ENCODE peak calls at places on chromosome 2, in nine cellular contexts. F is psoas muscle; S is CD4-positive, alpha-beta T cell; H is GM12865; G is dorsolateral prefrontal cortex; J is mucosa of descending colon; L is AG09309; X is H9; I is H1. A is an unnamed sample.

GRCh38 chr2:181077128-181077709 is 96.8 kb downstream of the UBE2E3 start:
- DNase-seq in F (no peak), S (no peak), H (peak; percentile 79), G (no peak), J (peak; percentile 13), L (peak; percentile 16), X (no peak), I (no peak), A (peak; percentile 9)

GRCh38 chr2:101961287-101962242 is 30.2 kb upstream of the IL1R2 start:
- DNase-seq in F (peak; percentile 88), S (no peak), H (no peak), G (peak; percentile 59), J (peak; percentile 60), L (peak; percentile 98), X (no peak), I (no peak), A (no peak)

GRCh38 chr2:55430536-55430935 is 10.9 kb upstream of the CCDC88A start:
- DNase-seq in F (no peak), S (no peak), H (no peak), G (no peak), J (no peak), L (no peak), X (no peak), I (no peak), A (no peak)

GRCh38 chr2:33134086-33134763 is 187.5 kb downstream of the LTBP1 start:
- DNase-seq in F (peak; percentile 75), S (no peak), H (no peak), G (peak; percentile 43), J (peak; percentile 24), L (peak; percentile 96), X (no peak), I (no peak), A (no peak)

GRCh38 chr2:199463000-199463692 is 5.4 kb upstream of the SATB2 start:
- DNase-seq in F (peak; percentile 89), S (no peak), H (peak; percentile 16), G (no peak), J (peak; percentile 93), L (no peak), X (peak; percentile 80), I (peak; percentile 91), A (peak; percentile 86)

GRCh38 chr2:196171248-196171871 is at the start of gene STK17B:
- DNase-seq in F (peak; percentile 97), S (peak; percentile 97), H (peak; percentile 98), G (peak; percentile 80), J (peak; percentile 97), L (peak; percentile 74), X (peak; percentile 96), I (peak; percentile 89), A (peak; percentile 79)

GRCh38 chr2:120901213-120901612 is 165.5 kb downstream of the GLI2 start:
- DNase-seq in F (peak; percentile 36), S (no peak), H (no peak), G (no peak), J (no peak), L (no peak), X (no peak), I (no peak), A (no peak)

GRCh38 chr2:163044116-163044515 is 205.5 kb upstream of the KCNH7 start:
- DNase-seq in F (no peak), S (no peak), H (no peak), G (no peak), J (no peak), L (no peak), X (no peak), I (no peak), A (no peak)

GRCh38 chr2:193824474-193824873 is 1629.7 kb upstream of the TMEFF2 start:
- DNase-seq in F (no peak), S (no peak), H (no peak), G (no peak), J (no peak), L (peak; percentile 31), X (no peak), I (no peak), A (no peak)

GRCh38 chr2:74581463-74581862 is 26.9 kb downstream of the DOK1 start:
- DNase-seq in F (no peak), S (no peak), H (no peak), G (no peak), J (no peak), L (no peak), X (no peak), I (no peak), A (no peak)

GRCh38 chr2:237603718-237604362 is 13.3 kb upstream of the RAB17 start:
- DNase-seq in F (no peak), S (peak; percentile 50), H (peak; percentile 52), G (no peak), J (peak; percentile 53), L (no peak), X (no peak), I (no peak), A (no peak)

GRCh38 chr2:69177063-69177771 is 164.2 kb downstream of the ANTXR1 start:
- DNase-seq in F (peak; percentile 76), S (no peak), H (no peak), G (peak; percentile 40), J (peak; percentile 61), L (peak; percentile 96), X (peak; percentile 70), I (peak; percentile 49), A (no peak)

GRCh38 chr2:170845343-170845742 is 28.7 kb downstream of the GAD1 start:
- DNase-seq in F (no peak), S (no peak), H (peak; percentile 18), G (no peak), J (no peak), L (no peak), X (peak; percentile 75), I (peak; percentile 80), A (no peak)
- TF ChIP-seq CTCF in F (no peak), S (no peak), H (no peak), G (no peak), J (no peak), L (no peak), X (peak; percentile 72), I (peak; percentile 74), A (peak; percentile 26)

GRCh38 chr2:170155022-170155722 is 22.8 kb upstream of the MYO3B start:
- DNase-seq in F (no peak), S (no peak), H (peak; percentile 52), G (peak; percentile 13), J (no peak), L (no peak), X (peak; percentile 54), I (no peak), A (no peak)

GRCh38 chr2:170159060-170159459 is 18.9 kb upstream of the MYO3B start:
- DNase-seq in F (no peak), S (no peak), H (no peak), G (no peak), J (no peak), L (no peak), X (no peak), I (no peak), A (no peak)

GRCh38 chr2:170156592-170156991 is 21.4 kb upstream of the MYO3B start:
- DNase-seq in F (no peak), S (no peak), H (no peak), G (no peak), J (no peak), L (no peak), X (no peak), I (no peak), A (no peak)

GRCh38 chr2:170157025-170157684 is 20.8 kb upstream of the MYO3B start:
- DNase-seq in F (no peak), S (no peak), H (no peak), G (no peak), J (no peak), L (no peak), X (no peak), I (no peak), A (no peak)

GRCh38 chr2:170155723-170156253 is 22.2 kb upstream of the MYO3B start:
- DNase-seq in F (no peak), S (no peak), H (no peak), G (no peak), J (no peak), L (no peak), X (no peak), I (no peak), A (no peak)
- TF ChIP-seq CTCF in F (no peak), S (no peak), H (no peak), G (no peak), J (no peak), L (no peak), X (no peak), I (peak; percentile 4), A (no peak)

GRCh38 chr2:230814616-230815015 is 50.1 kb upstream of the ITM2C start:
- DNase-seq in F (no peak), S (no peak), H (peak; percentile 40), G (no peak), J (no peak), L (no peak), X (no peak), I (no peak), A (no peak)
- TF ChIP-seq CTCF in F (peak; percentile 18), S (peak; percentile 27), H (peak; percentile 46), G (no peak), J (no peak), L (peak; percentile 57), X (peak; percentile 58), I (peak; percentile 28), A (peak; percentile 50)

GRCh38 chr2:22110244-22110651 is 986.5 kb downstream of the TDRD15 start:
- DNase-seq in F (no peak), S (no peak), H (no peak), G (no peak), J (no peak), L (no peak), X (no peak), I (no peak), A (no peak)
- TF ChIP-seq CTCF in F (no peak), S (no peak), H (no peak), G (no peak), J (no peak), L (no peak), X (peak; percentile 41), I (peak; percentile 43), A (peak; percentile 16)